ENCODE peak calls at places on chromosome 4, in five cellular contexts. T is prostate gland, O is T follicular helper cell, C is RPMI8226, G is dorsolateral prefrontal cortex. P is an unnamed sample.

GRCh38 chr4:143355540-143356217 is 19.0 kb downstream of the GAB1 start:
- DNase-seq in O (no peak), G (no peak), T (no peak), C (no peak), P (no peak)

GRCh38 chr4:15100994-15101695 is 98.9 kb downstream of the CPEB2 start:
- DNase-seq in G (no peak), T (no peak), C (no peak), O (no peak), P (no peak)

GRCh38 chr4:13546374-13546854 is 2.1 kb upstream of the NKX3-2 start:
- DNase-seq in C (no peak), T (no peak), G (no peak), O (no peak), P (no peak)

GRCh38 chr4:102663073-102663472 is 97.7 kb downstream of the MANBA start:
- DNase-seq in C (no peak), G (no peak), O (no peak), T (no peak), P (no peak)

GRCh38 chr4:6222761-6223292 is 22.5 kb upstream of the JAKMIP1 start:
- DNase-seq in O (no peak), C (no peak), T (no peak), G (no peak), P (peak)

GRCh38 chr4:6112606-6113290 is 87.6 kb downstream of the JAKMIP1 start:
- DNase-seq in G (no peak), O (no peak), T (no peak), C (no peak), P (peak)

GRCh38 chr4:102551946-102552575 is 50.9 kb downstream of the NFKB1 start:
- DNase-seq in G (no peak), O (no peak), T (no peak), C (no peak), P (no peak)

GRCh38 chr4:142440093-142440492 is 406.0 kb downstream of the INPP4B start:
- DNase-seq in T (no peak), C (no peak), G (no peak), O (no peak), P (no peak)

GRCh38 chr4:86660407-86660806 is 66.3 kb downstream of the PTPN13 start:
- DNase-seq in T (no peak), O (no peak), C (no peak), G (no peak), P (no peak)

GRCh38 chr4:183342541-183343533 is 20.6 kb upstream of the CLDN24 start:
- DNase-seq in C (no peak), T (no peak), G (no peak), O (no peak), P (no peak)

GRCh38 chr4:152735302-152735917 is 44.1 kb downstream of the TIGD4 start:
- DNase-seq in O (no peak), T (no peak), G (no peak), C (no peak), P (peak)

GRCh38 chr4:151415978-151416377 is 7.0 kb downstream of the FHIP1A start:
- DNase-seq in T (no peak), G (no peak), C (no peak), O (no peak), P (no peak)

GRCh38 chr4:85869156-85869555 is 394.2 kb downstream of the ARHGAP24 start:
- DNase-seq in G (no peak), C (no peak), O (no peak), T (no peak), P (no peak)

GRCh38 chr4:74848774-74849173 is 54.5 kb upstream of the BTC start:
- DNase-seq in O (no peak), C (no peak), G (no peak), T (no peak), P (no peak)

GRCh38 chr4:141914746-141915145 is 278.4 kb downstream of the IL15 start:
- DNase-seq in T (no peak), C (no peak), G (no peak), O (no peak), P (no peak)

GRCh38 chr4:182137343-182137742 is 105.9 kb upstream of the TENM3 start:
- DNase-seq in C (no peak), O (no peak), T (no peak), G (no peak), P (no peak)

GRCh38 chr4:3285558-3286334 is 7.1 kb upstream of the RGS12 start:
- DNase-seq in G (peak), T (no peak), O (no peak), C (peak), P (peak)

GRCh38 chr4:175412161-175412560 is 399.9 kb downstream of the GPM6A start:
- DNase-seq in T (no peak), G (peak), C (no peak), O (no peak), P (no peak)

GRCh38 chr4:56323386-56323785 is 63.9 kb downstream of the AASDH start:
- DNase-seq in C (no peak), O (no peak), G (no peak), T (no peak), P (no peak)

GRCh38 chr4:185020293-185020808 is 2.1 kb downstream of the HELT start:
- DNase-seq in C (no peak), O (no peak), T (no peak), G (no peak), P (no peak)

P was measured in cerebellum.